ENCODE peak calls at places on chromosomes 3 and 15, in six cellular contexts. Z is activated naive CD8-positive, alpha-beta T cell treated with anti-CD3 and anti-CD28 coated beads for 36 hours; I is B cell; D is NCI-H748 treated with DMSO at 0.1 percent for 48 hours; Q is progenitor cell of endocrine pancreas; L is HT1080. Y is an unnamed sample.

GRCh38 chr3:69558912-69559311 is 173.0 kb upstream of the FRMD4B start:
- DNase-seq in Z (no peak), I (no peak), Q (no peak), L (no peak), D (no peak), Y (peak)

GRCh38 chr3:147712357-147712756 is 303.2 kb downstream of the ZIC1 start:
- DNase-seq in D (no peak), Z (no peak), L (no peak), I (no peak), Q (no peak), Y (no peak)

GRCh38 chr3:55060921-55061555 is 133.2 kb upstream of the LRTM1 start:
- DNase-seq in I (no peak), Z (no peak), D (no peak), L (no peak), Q (no peak), Y (no peak)

GRCh38 chr3:30188713-30189112 is 417.7 kb upstream of the TGFBR2 start:
- DNase-seq in Z (no peak), L (peak), D (peak), I (no peak), Q (no peak), Y (no peak)

GRCh38 chr15:66095871-66096710 is 157.5 kb downstream of the MEGF11 start:
- DNase-seq in D (no peak), Z (no peak), Q (no peak), I (no peak), L (no peak), Y (no peak)

GRCh38 chr15:101070024-101070423 is 150.9 kb downstream of the LRRK1 start:
- DNase-seq in L (no peak), I (no peak), Z (no peak), Q (no peak), D (no peak), Y (no peak)

GRCh38 chr3:114411811-114412803 is 118.3 kb downstream of the TIGIT start:
- DNase-seq in D (no peak), L (peak), Q (no peak), Z (peak), I (no peak), Y (no peak)

GRCh38 chr15:82093774-82094211 is 48.0 kb upstream of the MEX3B start:
- DNase-seq in D (no peak), Z (no peak), L (peak), Q (no peak), I (no peak), Y (no peak)

GRCh38 chr15:92882697-92883642 is 17.2 kb upstream of the CHD2 start:
- DNase-seq in I (peak), Q (peak), D (peak), Z (peak), L (no peak), Y (peak)

GRCh38 chr3:185337231-185337816 is 25.6 kb upstream of the MAP3K13 start:
- DNase-seq in I (no peak), Z (no peak), Q (no peak), D (no peak), L (no peak), Y (peak)

GRCh38 chr3:184716652-184717607 is 5.1 kb upstream of the MAGEF1 start:
- DNase-seq in Q (no peak), I (no peak), Z (no peak), L (peak), D (no peak), Y (no peak)

GRCh38 chr3:113695426-113695817 is 1.0 kb downstream of the USF3 start:
- DNase-seq in I (no peak), D (no peak), Z (no peak), Q (no peak), L (no peak), Y (no peak)

GRCh38 chr3:149832086-149832485 is 19.1 kb downstream of the RNF13 start:
- DNase-seq in D (no peak), Q (no peak), L (no peak), Z (no peak), I (no peak), Y (no peak)

GRCh38 chr3:13420051-13420816 is at the start of gene NUP210:
- DNase-seq in Q (peak), L (no peak), I (peak), D (peak), Z (peak), Y (peak)

GRCh38 chr3:85838921-85839320 is 880.1 kb downstream of the CADM2 start:
- DNase-seq in D (peak), L (no peak), Z (no peak), Q (no peak), I (no peak), Y (no peak)

GRCh38 chr3:49785565-49786356 is 581 bp downstream of the IP6K1 start:
- DNase-seq in Q (peak), I (peak), Z (peak), L (peak), D (no peak), Y (no peak)

GRCh38 chr3:100695696-100696095 is 13.6 kb upstream of the TFG start:
- DNase-seq in D (no peak), I (no peak), Q (no peak), Z (no peak), L (no peak), Y (no peak)

GRCh38 chr3:127738192-127738840 is 65.6 kb downstream of the ABTB1 start:
- DNase-seq in Z (no peak), I (no peak), D (no peak), L (peak), Q (no peak), Y (peak)

GRCh38 chr3:185824467-185825378 is at the start of gene IGF2BP2:
- DNase-seq in D (no peak), Z (peak), I (peak), Q (peak), L (peak), Y (peak)

GRCh38 chr3:149964296-149964695 is 6.4 kb downstream of the PFN2 start:
- DNase-seq in I (no peak), Z (no peak), Q (no peak), L (no peak), D (no peak), Y (no peak)

GRCh38 chr3:126337980-126338651 is 19.1 kb downstream of the KLF15 start:
- DNase-seq in Z (no peak), Q (no peak), I (no peak), D (no peak), L (no peak), Y (peak)

GRCh38 chr3:68893600-68894239 is 38.6 kb downstream of the TAFA4 start:
- DNase-seq in Q (no peak), D (peak), I (no peak), L (peak), Z (no peak), Y (no peak)

GRCh38 chr3:177516130-177517011 is 319.1 kb upstream of the TBL1XR1 start:
- DNase-seq in Z (no peak), D (no peak), I (no peak), L (peak), Q (no peak), Y (no peak)

GRCh38 chr3:50194128-50194902 is 2.9 kb downstream of the GNAT1 start:
- DNase-seq in I (peak), Q (peak), D (peak), Z (peak), L (peak), Y (peak)

GRCh38 chr15:52018244-52018643 is 775 bp upstream of the MAPK6 start:
- DNase-seq in Z (no peak), I (no peak), D (no peak), Q (no peak), L (no peak), Y (no peak)

GRCh38 chr15:29925227-29926082 is 103.2 kb upstream of the TJP1 start:
- DNase-seq in Q (peak), L (peak), D (no peak), I (no peak), Z (peak), Y (peak)

GRCh38 chr15:83538682-83539081 is 91.5 kb downstream of the SH3GL3 start:
- DNase-seq in L (no peak), Q (no peak), Z (no peak), I (no peak), D (no peak), Y (no peak)

GRCh38 chr3:197003461-197004385 is 25.9 kb downstream of the MELTF start:
- DNase-seq in L (no peak), Z (peak), I (no peak), D (no peak), Q (no peak), Y (peak)

GRCh38 chr3:159865042-159865579 is 123.5 kb upstream of the IL12A start:
- DNase-seq in Q (no peak), Z (no peak), D (no peak), L (no peak), I (no peak), Y (no peak)

GRCh38 chr3:49158792-49159191 is 7.3 kb downstream of the CCDC71 start:
- DNase-seq in I (no peak), Z (no peak), Q (no peak), L (no peak), D (no peak), Y (no peak)

GRCh38 chr3:9915252-9916141 is 1.4 kb upstream of the IL17RC start:
- DNase-seq in Q (peak), L (peak), Z (peak), I (peak), D (peak), Y (peak)

GRCh38 chr15:77032052-77032646 is 37.2 kb downstream of the PSTPIP1 start:
- DNase-seq in D (no peak), Q (peak), I (peak), Z (no peak), L (no peak), Y (peak)

Y was measured in colonic mucosa.